ENCODE peak calls at places on chromosomes 6 and 20, in four cellular contexts. B is pancreas, Q is choroid plexus epithelial cell, C is nephron progenitor cell. T is an unnamed sample.

GRCh38 chr6:32973934-32974333 is 5.5 kb downstream of the BRD2 start:
- DNase-seq in B (no peak), Q (peak), C (no peak), T (no peak)

GRCh38 chr20:41386502-41387427 is 20.1 kb upstream of the EMILIN3 start:
- DNase-seq in B (no peak), Q (no peak), C (no peak), T (no peak)

GRCh38 chr6:136783021-136783420 is 9.3 kb downstream of the MAP3K5 start:
- DNase-seq in B (no peak), Q (no peak), C (no peak), T (no peak)

GRCh38 chr6:109093732-109094131 is 914 bp downstream of the SESN1 start:
- DNase-seq in B (no peak), Q (peak), C (no peak), T (no peak)

GRCh38 chr6:21886601-21887091 is 293.1 kb downstream of the SOX4 start:
- DNase-seq in B (no peak), Q (peak), C (no peak), T (no peak)

GRCh38 chr6:149235130-149235561 is 82.4 kb upstream of the TAB2 start:
- DNase-seq in B (peak), Q (peak), C (no peak), T (no peak)

GRCh38 chr20:9147553-9148024 is 78.7 kb downstream of the PLCB4 start:
- DNase-seq in B (no peak), Q (peak), C (no peak), T (no peak)

GRCh38 chr6:20875369-20875963 is 341.2 kb downstream of the CDKAL1 start:
- DNase-seq in B (no peak), Q (peak), C (no peak), T (no peak)

GRCh38 chr6:3438190-3439167 is 18.4 kb downstream of the SLC22A23 start:
- DNase-seq in B (no peak), Q (peak), C (peak), T (no peak)

GRCh38 chr6:125114248-125114858 is 39.2 kb upstream of the TPD52L1 start:
- DNase-seq in B (peak), Q (peak), C (peak), T (no peak)

GRCh38 chr20:51624157-51624731 is 81.7 kb upstream of the NFATC2 start:
- DNase-seq in B (peak), Q (peak), C (peak), T (peak)

GRCh38 chr6:90249044-90249443 is 47.6 kb downstream of the BACH2 start:
- DNase-seq in B (no peak), Q (no peak), C (no peak), T (no peak)

GRCh38 chr20:46920114-46920513 is 25.5 kb downstream of the EYA2 start:
- DNase-seq in B (no peak), Q (no peak), C (no peak), T (no peak)

GRCh38 chr20:37630161-37630560 is 63.7 kb upstream of the CTNNBL1 start:
- DNase-seq in B (no peak), Q (no peak), C (no peak), T (no peak)

GRCh38 chr20:58130574-58130973 is 97.9 kb downstream of the ANKRD60 start:
- DNase-seq in B (no peak), Q (peak), C (no peak), T (no peak)

GRCh38 chr6:35209622-35210289 is 4.0 kb upstream of the SCUBE3 start:
- DNase-seq in B (no peak), Q (no peak), C (no peak), T (no peak)

GRCh38 chr20:64188682-64189529 is 24.7 kb downstream of the MYT1 start:
- DNase-seq in B (peak), Q (peak), C (no peak), T (no peak)

GRCh38 chr20:34680586-34680985 is 3.7 kb upstream of the PIGU start:
- DNase-seq in B (no peak), Q (peak), C (no peak), T (no peak)

GRCh38 chr20:17650816-17651760 is 31.0 kb downstream of the RRBP1 start:
- DNase-seq in B (no peak), Q (no peak), C (no peak), T (no peak)

GRCh38 chr6:13924146-13924948 is 405 bp upstream of the RNF182 start:
- DNase-seq in B (peak), Q (peak), C (peak), T (no peak)

GRCh38 chr6:158642097-158642601 is 2.4 kb downstream of the DYNLT1 start:
- DNase-seq in B (no peak), Q (peak), C (no peak), T (no peak)

GRCh38 chr6:156427345-156427744 is 349.8 kb upstream of the ARID1B start:
- DNase-seq in B (no peak), Q (peak), C (no peak), T (no peak)

GRCh38 chr6:70299456-70299855 is 3.4 kb downstream of the COL9A1 start:
- DNase-seq in B (no peak), Q (peak), C (peak), T (no peak)

GRCh38 chr6:152636675-152637421 is at the start of gene SYNE1:
- DNase-seq in B (peak), Q (peak), C (peak), T (peak)

GRCh38 chr6:87971605-87972262 is 75.9 kb upstream of the SPACA1 start:
- DNase-seq in B (no peak), Q (no peak), C (no peak), T (no peak)

GRCh38 chr6:33126101-33126714 is 50.4 kb downstream of the HLA-DPB1 start:
- DNase-seq in B (peak), Q (peak), C (peak), T (peak)

GRCh38 chr20:4059631-4060030 is 44.3 kb upstream of the RNF24 start:
- DNase-seq in B (no peak), Q (no peak), C (no peak), T (no peak)

GRCh38 chr6:139475231-139475630 is 100.8 kb upstream of the CITED2 start:
- DNase-seq in B (no peak), Q (no peak), C (no peak), T (no peak)

GRCh38 chr6:140201787-140202458 is 827.5 kb upstream of the CITED2 start:
- DNase-seq in B (no peak), Q (no peak), C (no peak), T (no peak)

GRCh38 chr20:19376451-19376971 is 164.1 kb downstream of the SLC24A3 start:
- DNase-seq in B (no peak), Q (no peak), C (no peak), T (no peak)

GRCh38 chr6:11007715-11008608 is 36.1 kb downstream of the ELOVL2 start:
- DNase-seq in B (no peak), Q (peak), C (no peak), T (no peak)

GRCh38 chr6:32935551-32936246 is 5.1 kb downstream of the HLA-DMB start:
- DNase-seq in B (no peak), Q (no peak), C (no peak), T (no peak)

GRCh38 chr6:89350281-89351037 is 2.1 kb downstream of the UBE2J1 start:
- DNase-seq in B (no peak), Q (peak), C (no peak), T (no peak)

GRCh38 chr6:148831531-148831930 is 84.7 kb downstream of the UST start:
- DNase-seq in B (no peak), Q (peak), C (no peak), T (no peak)

GRCh38 chr6:93799226-93799625 is 379.9 kb upstream of the EPHA7 start:
- DNase-seq in B (no peak), Q (peak), C (no peak), T (no peak)

GRCh38 chr6:121890307-121890910 is 455.0 kb downstream of the GJA1 start:
- DNase-seq in B (no peak), Q (no peak), C (no peak), T (no peak)

GRCh38 chr20:34110025-34111013 is 1.7 kb downstream of the EIF2S2 start:
- DNase-seq in B (no peak), Q (peak), C (no peak), T (no peak)

GRCh38 chr6:52087498-52087999 is at the start of gene PKHD1:
- DNase-seq in B (peak), Q (peak), C (no peak), T (no peak)

GRCh38 chr6:23584134-23584763 is 541.8 kb upstream of the NRSN1 start:
- DNase-seq in B (no peak), Q (peak), C (peak), T (no peak)

GRCh38 chr20:20085071-20085470 is 32.7 kb downstream of the CFAP61 start:
- DNase-seq in B (no peak), Q (no peak), C (no peak), T (no peak)

DNA sequence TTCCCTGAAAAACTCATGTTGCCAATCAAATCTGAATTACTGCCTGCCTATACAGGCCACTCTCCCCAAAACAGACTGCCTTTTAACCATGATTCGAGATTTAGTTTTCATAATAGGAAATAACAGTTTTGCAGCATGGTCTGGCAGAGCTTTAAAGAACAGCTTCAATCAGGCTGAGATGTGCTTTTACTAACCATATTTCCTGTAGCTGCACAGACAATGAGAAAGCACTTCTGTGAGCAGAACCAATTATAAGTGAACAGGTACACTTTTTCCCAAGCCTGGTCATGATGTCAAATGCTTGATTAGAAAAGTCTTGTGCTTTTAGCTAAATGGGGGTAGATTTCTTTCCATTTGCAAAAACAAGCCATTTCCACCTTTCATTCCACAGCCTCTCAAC is 108.2 kb downstream of the THEMIS start:
- DNase-seq in B (no peak), Q (no peak), C (no peak), T (no peak)
- TF ChIP-seq CTCF in B (no peak), Q (no peak), C (no peak), T (no peak)

GRCh38 chr6:167966540-167966905 is 30.9 kb upstream of the KIF25 start:
- DNase-seq in B (no peak), Q (no peak), C (no peak), T (no peak)

GRCh38 chr6:167965602-167966539 is 31.6 kb upstream of the KIF25 start:
- DNase-seq in B (no peak), Q (peak), C (no peak), T (no peak)

GRCh38 chr6:167963589-167964057 is 33.8 kb upstream of the KIF25 start:
- DNase-seq in B (no peak), Q (no peak), C (no peak), T (no peak)

GRCh38 chr6:167957626-167958025 is 39.8 kb upstream of the KIF25 start:
- DNase-seq in B (no peak), Q (no peak), C (no peak), T (no peak)

DNA sequence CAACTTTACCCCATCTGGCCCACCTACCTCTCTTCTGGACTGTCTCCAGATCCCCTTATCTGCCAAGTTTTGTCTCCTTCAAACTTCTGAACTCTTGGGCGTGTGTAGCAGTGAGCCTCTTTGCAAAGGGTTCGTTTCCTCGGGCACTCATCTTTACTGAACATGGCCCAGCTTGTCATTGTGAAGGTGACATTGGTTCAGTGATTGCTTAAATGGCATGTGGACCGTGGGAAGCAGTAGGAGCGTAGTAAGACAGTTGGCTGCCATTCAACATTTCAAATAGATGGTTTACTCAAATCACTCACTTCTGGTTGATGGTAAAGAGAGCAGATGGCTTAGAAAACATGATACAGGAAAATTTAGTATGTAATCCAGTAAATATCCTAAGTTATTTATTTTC is 34.8 kb upstream of the KIF25 start:
- DNase-seq in B (no peak), Q (no peak), C (no peak), T (no peak)
- TF ChIP-seq CTCF in B (no peak), Q (no peak), C (no peak), T (no peak)

GRCh38 chr6:105509506-105510331 is 106.8 kb upstream of the PREP start:
- DNase-seq in B (no peak), Q (peak), C (peak), T (no peak)
- TF ChIP-seq CTCF in B (no peak), Q (peak), C (peak), T (no peak)

DNA sequence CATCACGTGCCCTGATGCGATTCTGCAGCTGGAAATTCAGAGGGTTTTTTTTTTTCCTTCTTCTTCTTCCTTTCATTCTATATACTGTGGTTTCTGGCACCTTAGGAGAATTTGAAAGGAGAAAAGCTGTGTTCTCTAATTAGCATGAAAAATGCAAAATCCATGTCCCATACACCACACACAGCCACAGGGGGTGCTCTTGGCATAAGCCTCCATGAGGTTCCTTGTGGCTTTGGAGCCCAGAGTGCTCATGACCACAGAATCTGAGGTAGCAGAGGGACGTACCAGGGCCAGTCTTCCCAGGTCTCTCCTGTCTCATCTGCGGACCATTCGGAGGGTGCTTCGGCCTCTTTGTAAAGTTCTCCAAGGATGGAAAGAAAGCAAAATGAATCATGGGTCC is 258.4 kb upstream of the CDH4 start:
- DNase-seq in B (no peak), Q (no peak), C (no peak), T (no peak)
- TF ChIP-seq CTCF in B (no peak), Q (no peak), C (peak), T (no peak)

GRCh38 chr20:6152777-6153176 is 29.9 kb upstream of the FERMT1 start:
- DNase-seq in B (no peak), Q (no peak), C (no peak), T (no peak)

GRCh38 chr20:6162239-6162638 is 39.4 kb upstream of the FERMT1 start:
- DNase-seq in B (peak), Q (peak), C (no peak), T (no peak)

GRCh38 chr20:6160736-6161135 is 37.9 kb upstream of the FERMT1 start:
- DNase-seq in B (no peak), Q (no peak), C (no peak), T (no peak)

GRCh38 chr20:6157345-6157744 is 34.5 kb upstream of the FERMT1 start:
- DNase-seq in B (no peak), Q (peak), C (no peak), T (no peak)
- TF ChIP-seq CTCF in B (no peak), Q (peak), C (no peak), T (no peak)

GRCh38 chr6:31362751-31363150 is 5.8 kb upstream of the HLA-B start:
- DNase-seq in B (no peak), Q (no peak), C (no peak), T (no peak)

GRCh38 chr6:31356946-31357466 is at the start of gene HLA-B:
- DNase-seq in B (peak), Q (peak), C (peak), T (peak)

GRCh38 chr6:31358302-31358701 is 1.3 kb upstream of the HLA-B start:
- DNase-seq in B (no peak), Q (no peak), C (no peak), T (no peak)

GRCh38 chr6:31356216-31356945 is 598 bp downstream of the HLA-B start:
- DNase-seq in B (peak), Q (peak), C (peak), T (peak)

DNA sequence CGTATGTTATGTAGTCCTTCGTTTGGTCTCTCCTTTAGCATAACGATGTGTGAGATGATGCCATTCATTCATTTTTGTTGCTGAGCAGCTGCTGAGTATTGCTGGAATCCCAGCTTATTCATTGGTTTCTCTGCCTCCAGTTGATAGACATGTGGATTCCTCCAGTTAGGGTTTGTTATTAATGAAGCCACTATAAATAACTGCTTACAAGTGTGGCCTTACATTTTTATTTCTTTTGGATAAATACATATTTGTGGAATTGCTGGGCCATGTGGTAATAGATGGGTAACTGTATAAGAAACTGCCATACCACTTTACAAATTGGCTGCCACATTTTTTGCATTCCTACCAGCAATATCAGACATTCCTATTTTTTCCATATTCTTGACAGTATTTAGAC is 2.6 kb upstream of the HLA-B start:
- DNase-seq in B (no peak), Q (no peak), C (no peak), T (no peak)
- TF ChIP-seq CTCF in B (no peak), Q (no peak), C (no peak), T (no peak)

DNA sequence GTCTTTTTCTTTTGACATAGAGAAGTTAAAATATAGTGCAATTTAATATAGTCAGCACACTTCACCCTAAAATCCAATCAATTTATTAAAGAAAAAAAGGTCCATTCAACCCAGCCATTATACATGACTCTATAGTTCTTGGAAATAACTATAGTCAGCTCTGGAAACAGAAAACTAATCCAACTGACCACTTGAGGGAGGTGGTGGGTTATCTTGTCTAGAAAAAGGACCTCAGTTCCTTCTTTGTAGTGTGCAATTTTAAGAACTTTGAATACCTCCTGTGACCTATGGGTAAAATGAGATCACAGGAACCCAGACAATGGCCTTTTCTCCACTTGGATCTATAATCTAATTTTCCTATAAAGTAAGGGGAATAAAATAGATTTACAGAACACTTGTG is 163.6 kb upstream of the CENPW start:
- DNase-seq in B (no peak), Q (peak), C (no peak), T (no peak)
- TF ChIP-seq CTCF in B (no peak), Q (peak), C (peak), T (no peak)